ENCODE peak calls at places on chromosomes 1 and 21, in nine cellular contexts. F is NCI-H2081 treated with DMSO at 0.1 percent for 48 hours, L is fibroblast of mammary gland, T is A549, S is tibial artery, J is SK-N-DZ, M is psoas muscle, D is GM18507, C is lower leg skin. E is an unnamed sample.

GRCh38 chr1:11906870-11907269 is 19.4 kb downstream of the KIAA2013 start:
- DNase-seq in F (no peak), L (no peak), T (no peak), S (no peak), J (no peak), M (no peak), D (no peak), C (no peak), E (no peak)

GRCh38 chr21:14864211-14865021 is 200.4 kb downstream of the NRIP1 start:
- DNase-seq in F (peak; percentile 10), L (peak; percentile 84), T (peak; percentile 21), S (peak; percentile 54), J (peak; percentile 67), M (peak; percentile 70), D (no peak), C (peak; percentile 90), E (peak; percentile 46)

GRCh38 chr1:184664042-184664659 is 90.5 kb downstream of the EDEM3 start:
- DNase-seq in F (no peak), L (peak; percentile 64), T (peak; percentile 51), S (peak; percentile 69), J (no peak), M (peak; percentile 77), D (peak; percentile 29), C (peak; percentile 95), E (peak; percentile 77)

GRCh38 chr1:7247158-7247557 is 461.9 kb downstream of the CAMTA1 start:
- DNase-seq in F (no peak), L (no peak), T (no peak), S (no peak), J (no peak), M (no peak), D (no peak), C (no peak), E (no peak)

GRCh38 chr1:203171341-203172183 is 4.1 kb downstream of the MYBPH start:
- DNase-seq in F (no peak), L (no peak), T (no peak), S (no peak), J (no peak), M (no peak), D (no peak), C (no peak), E (no peak)

GRCh38 chr1:22969224-22969829 is 3.3 kb downstream of the LACTBL1 start:
- DNase-seq in F (peak; percentile 93), L (peak; percentile 83), T (no peak), S (no peak), J (no peak), M (no peak), D (no peak), C (peak; percentile 63), E (no peak)

GRCh38 chr1:162861101-162861500 is at the start of gene CCDC190:
- DNase-seq in F (no peak), L (no peak), T (no peak), S (peak; percentile 63), J (no peak), M (no peak), D (no peak), C (no peak), E (no peak)

GRCh38 chr1:16441312-16441641 is 753 bp downstream of the NECAP2 start:
- DNase-seq in F (no peak), L (peak; percentile 21), T (no peak), S (no peak), J (no peak), M (no peak), D (no peak), C (no peak), E (no peak)

GRCh38 chr21:34147835-34148804 is 74.7 kb downstream of the MRPS6 start:
- DNase-seq in F (no peak), L (no peak), T (no peak), S (no peak), J (no peak), M (no peak), D (no peak), C (no peak), E (no peak)

E was measured in K562.